ENCODE peak calls at places on chromosomes 1 and 21, in seven cellular contexts. One of them, this sample, is unnamed.

GRCh38 chr21:26394341-26394740 is 178.7 kb downstream of the CYYR1 start:
- DNase-seq in adrenal gland: no peak
- DNase-seq in neural crest cell: no peak
- DNase-seq in fibroblast of the conjunctiva: no peak
- DNase-seq in stimulated activated CD4-positive, alpha-beta T cell treated with anti-CD3 and anti-CD28 coated beads, Interleukin-15, amount 100 ng/mL, for 1 hour: no peak
- DNase-seq in T-helper 9 cell: no peak
- DNase-seq in stimulated activated effector memory CD8-positive, alpha-beta T cell treated with anti-CD3 and anti-CD28 coated beads, Interleukin-12 subunit alpha, Interleukin-12 subunit beta, amount 100 ng/mL, for 72 hours: no peak
- DNase-seq in this sample: no peak

GRCh38 chr1:52558941-52559340 is 6.0 kb upstream of the TUT4 start:
- DNase-seq in adrenal gland: no peak
- DNase-seq in neural crest cell: no peak
- DNase-seq in fibroblast of the conjunctiva: no peak
- DNase-seq in stimulated activated CD4-positive, alpha-beta T cell treated with anti-CD3 and anti-CD28 coated beads, Interleukin-15, amount 100 ng/mL, for 1 hour: no peak
- DNase-seq in T-helper 9 cell: no peak
- DNase-seq in stimulated activated effector memory CD8-positive, alpha-beta T cell treated with anti-CD3 and anti-CD28 coated beads, Interleukin-12 subunit alpha, Interleukin-12 subunit beta, amount 100 ng/mL, for 72 hours: no peak
- DNase-seq in this sample: no peak

GRCh38 chr1:21344750-21345443 is 54.6 kb upstream of the ECE1 start:
- DNase-seq in adrenal gland: peak; percentile 55
- DNase-seq in neural crest cell: no peak
- DNase-seq in fibroblast of the conjunctiva: no peak
- DNase-seq in stimulated activated CD4-positive, alpha-beta T cell treated with anti-CD3 and anti-CD28 coated beads, Interleukin-15, amount 100 ng/mL, for 1 hour: no peak
- DNase-seq in T-helper 9 cell: no peak
- DNase-seq in stimulated activated effector memory CD8-positive, alpha-beta T cell treated with anti-CD3 and anti-CD28 coated beads, Interleukin-12 subunit alpha, Interleukin-12 subunit beta, amount 100 ng/mL, for 72 hours: peak; percentile 64
- DNase-seq in this sample: no peak

GRCh38 chr1:207581496-207582168 is 63.3 kb upstream of the CR1L start:
- DNase-seq in adrenal gland: no peak
- DNase-seq in neural crest cell: no peak
- DNase-seq in fibroblast of the conjunctiva: no peak
- DNase-seq in stimulated activated CD4-positive, alpha-beta T cell treated with anti-CD3 and anti-CD28 coated beads, Interleukin-15, amount 100 ng/mL, for 1 hour: no peak
- DNase-seq in T-helper 9 cell: no peak
- DNase-seq in stimulated activated effector memory CD8-positive, alpha-beta T cell treated with anti-CD3 and anti-CD28 coated beads, Interleukin-12 subunit alpha, Interleukin-12 subunit beta, amount 100 ng/mL, for 72 hours: no peak
- DNase-seq in this sample: no peak

GRCh38 chr21:22351076-22351475 is 1352.9 kb downstream of the NCAM2 start:
- DNase-seq in adrenal gland: no peak
- DNase-seq in neural crest cell: no peak
- DNase-seq in fibroblast of the conjunctiva: no peak
- DNase-seq in stimulated activated CD4-positive, alpha-beta T cell treated with anti-CD3 and anti-CD28 coated beads, Interleukin-15, amount 100 ng/mL, for 1 hour: no peak
- DNase-seq in T-helper 9 cell: no peak
- DNase-seq in stimulated activated effector memory CD8-positive, alpha-beta T cell treated with anti-CD3 and anti-CD28 coated beads, Interleukin-12 subunit alpha, Interleukin-12 subunit beta, amount 100 ng/mL, for 72 hours: no peak
- DNase-seq in this sample: no peak

GRCh38 chr1:42700006-42700405 is 17.8 kb downstream of the YBX1 start:
- DNase-seq in adrenal gland: no peak
- DNase-seq in neural crest cell: no peak
- DNase-seq in fibroblast of the conjunctiva: no peak
- DNase-seq in stimulated activated CD4-positive, alpha-beta T cell treated with anti-CD3 and anti-CD28 coated beads, Interleukin-15, amount 100 ng/mL, for 1 hour: no peak
- DNase-seq in T-helper 9 cell: no peak
- DNase-seq in stimulated activated effector memory CD8-positive, alpha-beta T cell treated with anti-CD3 and anti-CD28 coated beads, Interleukin-12 subunit alpha, Interleukin-12 subunit beta, amount 100 ng/mL, for 72 hours: no peak
- DNase-seq in this sample: no peak

GRCh38 chr1:7666249-7666648 is 104.8 kb upstream of the VAMP3 start:
- DNase-seq in adrenal gland: no peak
- DNase-seq in neural crest cell: no peak
- DNase-seq in fibroblast of the conjunctiva: no peak
- DNase-seq in stimulated activated CD4-positive, alpha-beta T cell treated with anti-CD3 and anti-CD28 coated beads, Interleukin-15, amount 100 ng/mL, for 1 hour: no peak
- DNase-seq in T-helper 9 cell: no peak
- DNase-seq in stimulated activated effector memory CD8-positive, alpha-beta T cell treated with anti-CD3 and anti-CD28 coated beads, Interleukin-12 subunit alpha, Interleukin-12 subunit beta, amount 100 ng/mL, for 72 hours: no peak
- DNase-seq in this sample: no peak

GRCh38 chr1:177737456-177737855 is 232.4 kb downstream of the SEC16B start:
- DNase-seq in adrenal gland: no peak
- DNase-seq in neural crest cell: no peak
- DNase-seq in fibroblast of the conjunctiva: no peak
- DNase-seq in stimulated activated CD4-positive, alpha-beta T cell treated with anti-CD3 and anti-CD28 coated beads, Interleukin-15, amount 100 ng/mL, for 1 hour: no peak
- DNase-seq in T-helper 9 cell: no peak
- DNase-seq in stimulated activated effector memory CD8-positive, alpha-beta T cell treated with anti-CD3 and anti-CD28 coated beads, Interleukin-12 subunit alpha, Interleukin-12 subunit beta, amount 100 ng/mL, for 72 hours: no peak
- DNase-seq in this sample: no peak

GRCh38 chr1:201149400-201149799 is 4.9 kb downstream of the TMEM9 start:
- DNase-seq in adrenal gland: no peak
- DNase-seq in neural crest cell: no peak
- DNase-seq in fibroblast of the conjunctiva: no peak
- DNase-seq in stimulated activated CD4-positive, alpha-beta T cell treated with anti-CD3 and anti-CD28 coated beads, Interleukin-15, amount 100 ng/mL, for 1 hour: no peak
- DNase-seq in T-helper 9 cell: no peak
- DNase-seq in stimulated activated effector memory CD8-positive, alpha-beta T cell treated with anti-CD3 and anti-CD28 coated beads, Interleukin-12 subunit alpha, Interleukin-12 subunit beta, amount 100 ng/mL, for 72 hours: no peak
- DNase-seq in this sample: no peak

GRCh38 chr1:63717511-63718120 is 56.2 kb upstream of the ROR1 start:
- DNase-seq in adrenal gland: no peak
- DNase-seq in neural crest cell: no peak
- DNase-seq in fibroblast of the conjunctiva: no peak
- DNase-seq in stimulated activated CD4-positive, alpha-beta T cell treated with anti-CD3 and anti-CD28 coated beads, Interleukin-15, amount 100 ng/mL, for 1 hour: no peak
- DNase-seq in T-helper 9 cell: no peak
- DNase-seq in stimulated activated effector memory CD8-positive, alpha-beta T cell treated with anti-CD3 and anti-CD28 coated beads, Interleukin-12 subunit alpha, Interleukin-12 subunit beta, amount 100 ng/mL, for 72 hours: no peak
- DNase-seq in this sample: no peak

GRCh38 chr21:28444567-28444966 is 548.1 kb downstream of the LTN1 start:
- DNase-seq in adrenal gland: no peak
- DNase-seq in neural crest cell: no peak
- DNase-seq in fibroblast of the conjunctiva: no peak
- DNase-seq in stimulated activated CD4-positive, alpha-beta T cell treated with anti-CD3 and anti-CD28 coated beads, Interleukin-15, amount 100 ng/mL, for 1 hour: no peak
- DNase-seq in T-helper 9 cell: no peak
- DNase-seq in stimulated activated effector memory CD8-positive, alpha-beta T cell treated with anti-CD3 and anti-CD28 coated beads, Interleukin-12 subunit alpha, Interleukin-12 subunit beta, amount 100 ng/mL, for 72 hours: no peak
- DNase-seq in this sample: no peak

GRCh38 chr1:162389971-162390370 is 8.4 kb downstream of the C1orf226 start:
- DNase-seq in adrenal gland: no peak
- DNase-seq in neural crest cell: no peak
- DNase-seq in fibroblast of the conjunctiva: no peak
- DNase-seq in stimulated activated CD4-positive, alpha-beta T cell treated with anti-CD3 and anti-CD28 coated beads, Interleukin-15, amount 100 ng/mL, for 1 hour: no peak
- DNase-seq in T-helper 9 cell: no peak
- DNase-seq in stimulated activated effector memory CD8-positive, alpha-beta T cell treated with anti-CD3 and anti-CD28 coated beads, Interleukin-12 subunit alpha, Interleukin-12 subunit beta, amount 100 ng/mL, for 72 hours: no peak
- DNase-seq in this sample: no peak

GRCh38 chr1:245092638-245092976 is 62.2 kb upstream of the KIF26B start:
- DNase-seq in adrenal gland: no peak
- DNase-seq in neural crest cell: no peak
- DNase-seq in fibroblast of the conjunctiva: no peak
- DNase-seq in stimulated activated CD4-positive, alpha-beta T cell treated with anti-CD3 and anti-CD28 coated beads, Interleukin-15, amount 100 ng/mL, for 1 hour: no peak
- DNase-seq in T-helper 9 cell: no peak
- DNase-seq in stimulated activated effector memory CD8-positive, alpha-beta T cell treated with anti-CD3 and anti-CD28 coated beads, Interleukin-12 subunit alpha, Interleukin-12 subunit beta, amount 100 ng/mL, for 72 hours: no peak
- DNase-seq in this sample: no peak

GRCh38 chr1:59237905-59238304 is 59.0 kb upstream of the FGGY start:
- DNase-seq in adrenal gland: no peak
- DNase-seq in neural crest cell: no peak
- DNase-seq in fibroblast of the conjunctiva: no peak
- DNase-seq in stimulated activated CD4-positive, alpha-beta T cell treated with anti-CD3 and anti-CD28 coated beads, Interleukin-15, amount 100 ng/mL, for 1 hour: no peak
- DNase-seq in T-helper 9 cell: no peak
- DNase-seq in stimulated activated effector memory CD8-positive, alpha-beta T cell treated with anti-CD3 and anti-CD28 coated beads, Interleukin-12 subunit alpha, Interleukin-12 subunit beta, amount 100 ng/mL, for 72 hours: no peak
- DNase-seq in this sample: no peak